ENCODE peak calls at places on chromosome 9, in five cellular contexts. N is CD8-positive, alpha-beta T cell; D is sigmoid colon; F is tibial nerve; C is CD4-positive, alpha-beta T cell. B is an unnamed sample. For H3K27me3, the result is how much of the 10 kb centered on the place peaks cover.

GRCh38 chr9:88809836-88810235 is 181.4 kb upstream of the S1PR3 start:
- DNase-seq in C (no peak), D (no peak), N (no peak), F (no peak), B (no peak)

GRCh38 chr9:37997636-37998374 is 71.2 kb downstream of the SHB start:
- DNase-seq in N (no peak), C (no peak), D (peak), F (no peak), B (no peak)

GRCh38 chr9:87671478-87671877 is 54.4 kb upstream of the CTSL start:
- DNase-seq in N (no peak), C (no peak), D (no peak), F (no peak), B (no peak)

GRCh38 chr9:133306242-133307194 is 29.5 kb downstream of the SURF6 start:
- DNase-seq in F (no peak), C (no peak), D (no peak), N (no peak), B (no peak)

GRCh38 chr9:6413365-6414263 is 615 bp downstream of the UHRF2 start:
- DNase-seq in N (peak), F (peak), D (no peak), C (no peak), B (peak)

GRCh38 chr9:37996050-37996811 is 72.8 kb downstream of the SHB start:
- DNase-seq in N (no peak), D (no peak), F (no peak), C (no peak), B (no peak)

GRCh38 chr9:36118706-36119105 is 17.8 kb upstream of the GLIPR2 start:
- DNase-seq in D (no peak), C (no peak), N (no peak), F (no peak), B (no peak)

GRCh38 chr9:104991144-104991953 is 63.4 kb upstream of the ABCA1 start:
- DNase-seq in N (peak), C (peak), D (peak), F (peak), B (peak)

GRCh38 chr9:91426123-91426745 is 2.6 kb upstream of the NFIL3 start:
- DNase-seq in N (no peak), C (no peak), F (peak), D (no peak), B (no peak)

GRCh38 chr9:20538956-20539355 is 83.3 kb downstream of the MLLT3 start:
- DNase-seq in N (no peak), D (no peak), C (no peak), F (no peak), B (no peak)

GRCh38 chr9:127983847-127984289 is 3.1 kb upstream of the EEIG1 start:
- DNase-seq in C (no peak), N (no peak), F (no peak), D (no peak), B (peak)

GRCh38 chr9:93585259-93585658 is 8.9 kb downstream of the PHF2 start:
- DNase-seq in F (no peak), N (no peak), D (no peak), C (no peak), B (no peak)

GRCh38 chr9:127574089-127574921 is 37.8 kb upstream of the STXBP1 start:
- DNase-seq in D (no peak), F (no peak), N (no peak), C (no peak), B (no peak)

GRCh38 chr9:8361364-8361763 is 561.8 kb upstream of the DMAC1 start:
- DNase-seq in D (no peak), F (no peak), N (no peak), C (no peak), B (no peak)

GRCh38 chr9:123453904-123454321 is 97.9 kb downstream of the CRB2 start:
- DNase-seq in D (peak), N (no peak), F (no peak), C (no peak), B (no peak)

GRCh38 chr9:133142657-133143592 is 20.8 kb downstream of the GBGT1 start:
- DNase-seq in N (peak), F (no peak), C (no peak), D (no peak), B (peak)

GRCh38 chr9:13279284-13280162 is at the start of gene MPDZ:
- DNase-seq in C (no peak), F (peak), D (peak), N (no peak), B (no peak)

GRCh38 chr9:127455299-127455992 is 4.1 kb downstream of the LRSAM1 start:
- DNase-seq in F (no peak), C (no peak), N (no peak), D (no peak), B (no peak)

GRCh38 chr9:27853529-27853928 is 280.2 kb upstream of the C9orf72 start:
- DNase-seq in N (no peak), D (no peak), F (no peak), C (no peak), B (no peak)

GRCh38 chr9:112867275-112867991 is 23.2 kb downstream of the SLC46A2 start:
- DNase-seq in C (no peak), F (no peak), D (no peak), N (no peak), B (no peak)

DNA sequence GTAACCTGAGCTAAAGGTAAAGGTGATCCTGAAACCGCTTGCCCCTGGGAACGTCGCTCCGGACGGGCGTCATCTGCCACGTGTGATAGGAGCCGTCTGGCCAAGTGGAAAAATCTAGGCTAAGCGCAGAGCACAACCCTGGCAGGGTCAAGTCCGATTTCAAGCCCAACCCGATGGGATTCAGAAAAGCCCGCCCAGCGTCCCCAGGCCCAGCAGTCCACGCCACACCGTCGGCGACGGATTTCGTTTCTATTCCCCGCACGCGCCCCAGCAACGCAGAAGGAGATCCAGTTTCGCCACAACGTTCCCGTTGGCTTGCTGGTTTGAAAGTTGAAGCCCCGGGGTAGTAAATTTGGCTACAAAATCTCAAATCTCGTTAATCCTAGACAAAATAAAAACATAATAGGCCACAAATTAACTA is 32.4 kb upstream of the NFIB start:
- DNase-seq in D (no peak), C (no peak), F (no peak), N (no peak), B (no peak)
- H3K27me3 ChIP-seq in D (half or more), C (half or more), F (half or more), N (under half), B (under half)

GRCh38 chr9:122263699-122264349 is 816 bp downstream of the RBM18 start:
- DNase-seq in C (no peak), N (no peak), D (no peak), F (no peak), B (no peak)
- H3K27me3 ChIP-seq in C (under half), N (under half), D (under half), F (under half), B (under half)

DNA sequence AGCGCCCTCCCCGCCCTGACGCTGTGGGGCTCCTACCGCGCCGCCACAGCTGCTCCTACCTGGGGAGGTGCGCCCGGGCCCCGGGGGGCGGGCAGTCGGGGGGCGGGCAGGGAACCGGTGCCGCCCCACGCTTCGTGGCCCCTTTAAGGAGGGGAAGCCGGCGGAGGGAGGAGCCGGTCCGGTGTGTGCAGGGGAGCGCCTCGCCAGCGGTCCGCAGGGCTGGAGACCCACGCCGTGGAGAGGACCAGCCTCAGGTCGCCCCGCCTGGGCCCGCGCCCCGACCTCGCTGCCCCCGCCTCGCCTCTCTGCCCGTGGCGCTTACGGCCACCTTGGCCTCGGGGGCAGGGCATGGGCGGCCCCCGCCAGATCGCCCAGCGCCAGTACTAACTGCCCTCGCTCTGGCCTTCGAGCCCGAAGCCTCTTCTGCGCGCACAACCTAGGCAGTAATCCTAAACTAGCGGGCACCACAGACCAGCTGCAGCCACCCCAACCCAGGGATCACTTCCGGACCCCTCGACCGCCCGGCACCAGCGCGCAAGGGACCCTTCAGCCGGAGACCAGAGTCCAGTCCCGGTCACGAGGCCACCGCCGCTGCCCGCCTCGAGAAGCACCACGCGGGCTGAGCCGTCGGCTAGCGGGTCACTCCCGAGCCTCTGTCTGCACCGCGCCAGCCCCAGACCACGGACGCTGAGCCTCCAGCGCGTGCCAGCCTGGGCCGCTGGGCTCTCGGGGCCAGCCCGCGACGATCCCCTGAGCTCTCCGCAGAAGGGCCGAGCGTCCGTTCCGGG is at the start of gene FOXE1:
- DNase-seq in C (no peak), N (no peak), D (no peak), F (no peak), B (no peak)
- H3K27me3 ChIP-seq in C (half or more), N (half or more), D (half or more), F (half or more), B (under half)

DNA sequence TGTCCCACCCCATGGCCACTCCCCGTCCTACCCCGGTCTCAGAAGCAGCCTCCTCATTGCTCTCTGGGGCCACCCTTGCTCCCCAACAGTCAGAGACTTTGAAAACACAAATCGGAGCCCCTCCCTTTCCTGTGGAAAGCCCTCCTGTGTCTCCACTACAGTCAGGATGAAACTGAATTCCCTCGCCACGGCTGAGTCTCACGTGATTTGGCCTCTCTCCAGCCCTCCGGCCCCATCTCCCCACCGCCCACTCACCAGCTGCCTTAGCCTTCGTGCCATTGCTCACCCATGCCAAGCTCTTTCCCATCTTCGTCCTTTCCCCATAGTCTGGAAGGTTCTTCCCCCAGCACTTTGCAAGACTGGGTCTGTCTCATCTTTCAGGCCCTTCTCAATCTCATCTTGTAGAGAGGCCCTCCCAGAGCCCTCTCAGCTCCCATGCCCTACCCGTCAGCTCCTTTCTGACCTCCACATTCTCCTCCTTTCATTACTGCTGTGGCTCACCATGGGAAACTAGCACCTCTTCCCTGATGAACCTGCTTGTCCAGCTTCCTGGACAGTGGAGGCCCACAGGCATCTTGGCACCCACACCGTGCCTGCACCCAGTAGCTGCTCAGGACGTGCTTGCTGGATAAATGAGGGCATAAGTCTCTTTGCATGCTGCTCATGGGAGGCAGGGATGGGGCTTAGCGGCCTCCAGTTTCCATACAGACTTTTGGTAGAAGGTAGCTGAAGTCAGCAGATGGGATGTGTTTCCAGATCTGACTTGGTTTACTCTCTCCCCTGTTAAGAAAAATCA is 126.4 kb upstream of the COL5A1 start:
- DNase-seq in D (no peak), C (no peak), N (no peak), F (no peak), B (no peak)
- H3K27me3 ChIP-seq in D (under half), C (under half), N (under half), F (under half), B (under half)

GRCh38 chr9:138050472-138051330 is 173.1 kb downstream of the CACNA1B start:
- DNase-seq in F (no peak), C (no peak), D (peak), N (no peak), B (no peak)

GRCh38 chr9:138052635-138053320 is 175.2 kb downstream of the CACNA1B start:
- DNase-seq in F (no peak), N (no peak), D (peak), C (no peak), B (no peak)

GRCh38 chr9:138051586-138052321 is 174.2 kb downstream of the CACNA1B start:
- DNase-seq in F (no peak), C (no peak), N (no peak), D (peak), B (no peak)

GRCh38 chr9:138053321-138053868 is 175.8 kb downstream of the CACNA1B start:
- DNase-seq in D (no peak), N (no peak), F (no peak), C (no peak), B (no peak)

GRCh38 chr9:138052322-138052615 is 174.7 kb downstream of the CACNA1B start:
- DNase-seq in D (no peak), F (no peak), N (no peak), C (no peak), B (no peak)
- H3K27me3 ChIP-seq in D (under half), F (under half), N (under half), C (under half), B (under half)

B was measured in GM06990.